ENCODE peak calls at places on chromosomes 4 and X, in six cellular contexts. A is stimulated activated CD4-positive, alpha-beta T cell treated with anti-CD3 and anti-CD28 coated beads, Interleukin-12 subunit alpha, Interleukin-12 subunit beta, amount 100 ng/mL, for 4 hours; M is hepatocyte; R is kidney; Z is osteoblast; S is GM20000. Q is an unnamed sample.

GRCh38 chr4:48698029-48698901 is 81.8 kb downstream of the FRYL start:
- DNase-seq in A (no peak), Z (no peak), S (no peak), M (peak; percentile 76), R (no peak), Q (no peak)

GRCh38 chrX:133981908-133982307 is 3.5 kb downstream of the GPC3 start:
- DNase-seq in A (no peak), Z (peak; percentile 14), R (no peak), S (no peak), M (no peak), Q (no peak)

GRCh38 chr4:88600129-88600849 is 8.0 kb downstream of the HERC3 start:
- DNase-seq in A (no peak), M (no peak), R (no peak), S (no peak), Z (no peak), Q (no peak)

GRCh38 chr4:165095291-165095690 is 17.4 kb downstream of the TMEM192 start:
- DNase-seq in Z (no peak), R (no peak), M (no peak), A (no peak), S (no peak), Q (peak; percentile 5)

GRCh38 chr4:8834681-8835220 is 36.9 kb downstream of the HMX1 start:
- DNase-seq in R (peak; percentile 30), S (no peak), A (no peak), Z (no peak), M (no peak), Q (no peak)

GRCh38 chr4:54440394-54441223 is 211.5 kb downstream of the PDGFRA start:
- DNase-seq in A (no peak), S (no peak), Z (peak; percentile 21), M (peak; percentile 44), R (no peak), Q (no peak)

GRCh38 chr4:80322716-80323115 is 12.8 kb upstream of the CFAP299 start:
- DNase-seq in M (peak; percentile 13), A (no peak), R (no peak), S (no peak), Z (peak; percentile 89), Q (no peak)

GRCh38 chr4:24856586-24856985 is 56.3 kb downstream of the CCDC149 start:
- DNase-seq in R (no peak), A (no peak), S (peak; percentile 58), M (no peak), Z (no peak), Q (peak; percentile 9)

GRCh38 chrX:154046262-154046771 is 26.6 kb upstream of the IRAK1 start:
- DNase-seq in M (peak; percentile 67), S (no peak), Z (no peak), R (no peak), A (no peak), Q (no peak)

GRCh38 chr4:179867300-179867878 is 2375.8 kb upstream of the TENM3 start:
- DNase-seq in S (peak; percentile 58), M (peak; percentile 81), Z (no peak), R (peak; percentile 33), A (peak; percentile 0), Q (peak; percentile 63)

GRCh38 chrX:118254611-118255010 is 91.3 kb upstream of the WDR44 start:
- DNase-seq in A (peak; percentile 7), R (no peak), S (peak; percentile 13), M (peak; percentile 72), Z (peak; percentile 56), Q (peak; percentile 44)

GRCh38 chrX:17860811-17861495 is at the start of gene RAI2:
- DNase-seq in S (no peak), M (peak; percentile 50), Z (no peak), A (peak; percentile 12), R (peak; percentile 87), Q (no peak)

GRCh38 chr4:147037089-147037488 is 91.4 kb upstream of the TTC29 start:
- DNase-seq in M (no peak), Z (no peak), R (no peak), A (no peak), S (no peak), Q (no peak)

GRCh38 chrX:96211953-96212352 is 472.7 kb upstream of the DIAPH2 start:
- DNase-seq in A (no peak), M (no peak), Z (no peak), R (no peak), S (no peak), Q (no peak)

GRCh38 chr4:147284935-147285334 is 196.0 kb upstream of the EDNRA start:
- DNase-seq in Z (no peak), R (no peak), S (no peak), M (no peak), A (no peak), Q (no peak)

GRCh38 chrX:109312757-109313156 is 169.1 kb downstream of the GUCY2F start:
- DNase-seq in A (no peak), R (no peak), Z (no peak), M (no peak), S (no peak), Q (no peak)

GRCh38 chr4:86496094-86497060 is 97.7 kb upstream of the PTPN13 start:
- DNase-seq in S (peak; percentile 48), R (no peak), A (no peak), Z (peak; percentile 79), M (peak; percentile 72), Q (no peak)

GRCh38 chr4:138138774-138139173 is 103.4 kb downstream of the SLC7A11 start:
- DNase-seq in S (no peak), M (no peak), Z (no peak), A (no peak), R (no peak), Q (no peak)

GRCh38 chrX:120517936-120518335 is 42.8 kb downstream of the CUL4B start:
- DNase-seq in A (no peak), S (no peak), Z (peak; percentile 19), R (no peak), M (no peak), Q (no peak)

GRCh38 chrX:5644786-5645185 is 583.9 kb downstream of the NLGN4X start:
- DNase-seq in Z (no peak), A (no peak), S (no peak), M (no peak), R (no peak), Q (no peak)

GRCh38 chr4:47510506-47511143 is 25.6 kb downstream of the ATP10D start:
- DNase-seq in S (peak; percentile 50), A (no peak), Z (peak; percentile 52), M (no peak), R (no peak), Q (no peak)

GRCh38 chr4:110681381-110681780 is 58.5 kb upstream of the PITX2 start:
- DNase-seq in Z (no peak), M (peak; percentile 24), S (no peak), A (no peak), R (no peak), Q (no peak)

GRCh38 chrX:73877687-73878086 is 314.7 kb downstream of the CHIC1 start:
- DNase-seq in A (no peak), M (no peak), Z (no peak), S (no peak), R (no peak), Q (peak; percentile 85)